ENCODE peak calls at places on chromosomes 12 and 14, in five cellular contexts. S, E, M, Z and G are unnamed samples.

GRCh38 chr14:20427231-20428009 is 8.5 kb downstream of the KLHL33 start:
- DNase-seq in Z (peak), S (peak), M (no peak), E (no peak), G (peak)

GRCh38 chr14:54782803-54783659 is 119.6 kb downstream of the GCH1 start:
- DNase-seq in M (peak), Z (no peak), E (no peak), S (no peak), G (peak)

GRCh38 chr12:47887529-47887928 is 17.3 kb downstream of the VDR start:
- DNase-seq in S (no peak), E (no peak), M (no peak), Z (no peak), G (no peak)

GRCh38 chr12:89073027-89073398 is 279.3 kb downstream of the DUSP6 start:
- DNase-seq in Z (no peak), E (peak), S (peak), M (no peak), G (no peak)

GRCh38 chr12:88298014-88298682 is 156.0 kb downstream of the TMTC3 start:
- DNase-seq in S (no peak), M (no peak), Z (no peak), E (no peak), G (no peak)

GRCh38 chr14:23306412-23307145 is at the start of gene BCL2L2:
- DNase-seq in M (peak), S (peak), Z (peak), E (peak), G (no peak)

GRCh38 chr12:68904351-68904982 is 28.5 kb downstream of the CPM start:
- DNase-seq in Z (no peak), E (no peak), S (no peak), M (no peak), G (no peak)

GRCh38 chr14:95218472-95219193 is 61.3 kb upstream of the DICER1 start:
- DNase-seq in S (no peak), M (no peak), Z (no peak), E (no peak), G (no peak)

GRCh38 chr12:116395381-116395780 is 117.9 kb upstream of the MED13L start:
- DNase-seq in M (no peak), E (no peak), S (peak), Z (no peak), G (no peak)

GRCh38 chr14:103207038-103207403 is 83.8 kb downstream of the TNFAIP2 start:
- DNase-seq in Z (no peak), E (no peak), S (peak), M (peak), G (no peak)

GRCh38 chr14:92940543-92940942 is 17.6 kb downstream of the CHGA start:
- DNase-seq in E (no peak), M (no peak), Z (no peak), S (no peak), G (no peak)

GRCh38 chr14:30005114-30005698 is 77.6 kb upstream of the PRKD1 start:
- DNase-seq in Z (peak), E (peak), M (no peak), S (peak), G (peak)

GRCh38 chr12:23493690-23494101 is 455.8 kb downstream of the SOX5 start:
- DNase-seq in S (no peak), Z (peak), M (no peak), E (no peak), G (no peak)

GRCh38 chr12:109695961-109696461 is 17.6 kb upstream of the FAM222A start:
- DNase-seq in S (no peak), E (no peak), M (no peak), Z (no peak), G (no peak)

GRCh38 chr12:82326905-82327503 is 31.2 kb downstream of the CCDC59 start:
- DNase-seq in S (peak), M (no peak), Z (peak), E (no peak), G (peak)

GRCh38 chr14:51651388-51652167 is at the start of gene FRMD6:
- DNase-seq in M (peak), E (peak), S (peak), Z (peak), G (peak)

GRCh38 chr14:81005540-81006228 is 50.3 kb downstream of the TSHR start:
- DNase-seq in E (no peak), S (peak), M (no peak), Z (no peak), G (no peak)

GRCh38 chr12:39610626-39611025 is 9.0 kb downstream of the ABCD2 start:
- DNase-seq in S (no peak), Z (no peak), E (no peak), M (no peak), G (no peak)

GRCh38 chr12:57547366-57548315 is 649 bp upstream of the DCTN2 start:
- DNase-seq in Z (no peak), E (no peak), S (no peak), M (no peak), G (no peak)

GRCh38 chr14:98952595-98953325 is 319.2 kb downstream of the BCL11B start:
- DNase-seq in Z (peak), S (peak), E (peak), M (no peak), G (no peak)

GRCh38 chr14:102229071-102229738 is 75.8 kb downstream of the MOK start:
- DNase-seq in M (no peak), E (no peak), S (no peak), Z (no peak), G (no peak)

GRCh38 chr12:20123465-20123864 is 244.9 kb upstream of the PDE3A start:
- DNase-seq in M (no peak), S (no peak), E (no peak), Z (no peak), G (no peak)

GRCh38 chr12:129304532-129304931 is 451.3 kb downstream of the GLT1D1 start:
- DNase-seq in M (peak), Z (no peak), E (no peak), S (no peak), G (no peak)

GRCh38 chr12:76890407-76891143 is 11.8 kb upstream of the CSRP2 start:
- DNase-seq in E (no peak), M (no peak), Z (no peak), S (no peak), G (no peak)

GRCh38 chr12:104604070-104604994 is 147.6 kb downstream of the CHST11 start:
- DNase-seq in M (peak), E (peak), Z (peak), S (peak), G (peak)

GRCh38 chr14:96423446-96424103 is 31.6 kb downstream of the AK7 start:
- DNase-seq in S (no peak), Z (no peak), M (no peak), E (no peak), G (no peak)
- H3K4me3 ChIP-seq in S (peak), Z (peak), M (peak), E (peak), G (no peak)

DNA sequence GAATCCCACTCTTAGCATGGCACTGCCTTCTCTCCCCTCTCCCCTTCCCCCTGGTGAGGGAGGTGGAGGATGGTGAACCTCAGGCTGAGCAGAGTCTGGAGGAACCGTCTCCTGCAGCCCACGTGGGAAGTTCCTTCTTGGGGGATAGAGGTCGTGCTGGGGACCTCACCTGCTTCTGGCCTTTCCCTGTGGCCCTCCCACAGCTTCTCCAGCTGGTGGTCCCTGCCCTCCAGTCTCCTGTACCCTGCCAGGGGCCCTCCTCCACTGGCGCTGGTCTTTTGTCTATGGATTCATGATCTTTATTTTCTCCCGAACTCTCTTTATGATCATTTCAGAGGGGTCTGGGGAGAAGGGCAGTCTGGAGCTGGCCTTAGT is 9.0 kb upstream of the MTA1 start:
- DNase-seq in Z (no peak), S (no peak), E (no peak), M (no peak), G (no peak)
- H3K4me3 ChIP-seq in Z (peak), S (no peak), E (peak), M (peak), G (no peak)

GRCh38 chr14:105051182-105052109 is 13.8 kb downstream of the GPR132 start:
- DNase-seq in M (peak), E (no peak), S (no peak), Z (no peak), G (no peak)

GRCh38 chr14:105052110-105052458 is 13.1 kb downstream of the GPR132 start:
- DNase-seq in S (no peak), M (no peak), E (no peak), Z (no peak), G (no peak)

GRCh38 chr14:105049753-105050550 is 15.3 kb downstream of the GPR132 start:
- DNase-seq in S (no peak), Z (no peak), M (peak), E (no peak), G (no peak)

GRCh38 chr14:105053421-105053820 is 11.8 kb downstream of the GPR132 start:
- DNase-seq in M (no peak), S (no peak), Z (no peak), E (no peak), G (no peak)

DNA sequence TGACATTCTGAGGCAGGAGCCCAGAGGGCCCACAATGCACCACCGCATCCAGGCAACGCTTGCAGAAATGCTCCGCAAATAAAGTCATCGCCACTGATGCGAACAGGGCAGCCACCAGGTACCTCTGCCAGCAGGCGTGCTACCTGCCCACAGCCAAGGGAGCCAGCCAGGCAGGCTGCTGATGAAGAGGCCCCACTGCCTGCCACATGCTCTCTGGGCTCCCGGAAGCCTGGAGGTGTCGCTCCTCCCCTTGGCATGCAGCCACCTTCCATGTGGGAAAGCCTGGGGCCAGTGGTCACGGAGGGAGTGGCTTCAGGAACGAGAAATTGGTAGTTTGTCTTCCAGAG is 14.7 kb downstream of the GPR132 start:
- DNase-seq in E (no peak), Z (peak), M (peak), S (peak), G (no peak)
- H3K4me3 ChIP-seq in E (no peak), Z (no peak), M (no peak), S (no peak), G (no peak)

DNA sequence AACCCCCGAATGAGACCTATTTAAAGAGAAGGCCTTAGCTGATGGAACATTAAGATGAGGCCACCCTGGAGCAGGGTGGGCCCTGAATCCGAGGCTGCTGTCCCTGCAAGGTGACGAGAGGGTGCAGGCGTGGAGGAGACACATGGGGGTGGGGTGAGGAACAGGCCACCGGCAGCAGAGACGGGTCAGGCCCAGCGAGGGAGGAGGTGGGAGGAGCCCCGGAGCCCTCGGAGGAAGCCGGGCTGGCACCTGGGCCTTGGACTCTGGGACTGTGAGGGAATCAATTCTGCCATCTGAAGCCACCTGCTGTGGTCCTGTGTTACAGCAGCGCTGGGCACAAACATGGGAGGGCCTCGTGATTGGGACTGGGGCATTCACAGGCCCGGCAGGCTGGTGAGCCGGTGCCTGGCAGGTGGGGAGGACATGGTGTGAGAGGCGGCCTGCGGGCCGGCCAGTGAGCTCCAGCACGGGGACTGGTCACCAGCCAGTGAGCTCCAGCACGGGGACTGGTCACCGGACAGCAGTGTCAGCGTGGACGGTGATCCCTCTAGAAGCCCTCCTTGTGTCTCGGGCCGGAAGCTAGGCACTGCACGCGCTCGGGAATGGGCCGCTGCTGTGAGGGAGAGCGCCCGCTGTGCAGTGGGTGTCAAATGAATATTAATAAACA is 46.7 kb downstream of the NOC4L start:
- DNase-seq in Z (no peak), E (no peak), M (no peak), S (no peak), G (no peak)
- H3K4me3 ChIP-seq in Z (no peak), E (no peak), M (peak), S (no peak), G (no peak)

DNA sequence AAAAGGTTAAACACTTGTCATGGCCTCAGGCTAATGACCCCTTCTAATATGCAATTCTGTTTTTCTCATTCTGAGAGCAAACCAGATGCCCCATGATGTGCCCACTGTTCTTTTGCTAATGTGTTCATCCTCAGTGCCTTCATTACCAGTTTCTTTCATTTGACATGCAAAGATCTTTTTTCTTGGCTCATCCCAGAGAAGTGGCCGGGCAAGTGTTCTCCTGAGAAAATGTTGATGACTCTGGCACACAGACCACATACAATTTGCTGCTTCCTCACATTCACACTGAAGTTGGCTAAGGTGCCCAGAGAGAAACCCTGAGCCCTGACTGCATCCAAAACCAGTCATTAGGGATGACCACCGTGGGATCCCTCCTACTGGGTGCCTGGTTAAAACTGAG is 833.3 kb downstream of the DIO2 start:
- DNase-seq in E (no peak), Z (no peak), M (no peak), S (no peak), G (no peak)
- H3K4me3 ChIP-seq in E (no peak), Z (no peak), M (no peak), S (no peak), G (no peak)

GRCh38 chr12:51242150-51242549 is 3.5 kb downstream of the DAZAP2 start:
- DNase-seq in M (no peak), Z (no peak), E (no peak), S (no peak), G (no peak)

GRCh38 chr12:51242896-51243295 is 4.3 kb downstream of the DAZAP2 start:
- DNase-seq in M (no peak), S (no peak), Z (no peak), E (no peak), G (no peak)

GRCh38 chr12:51240971-51241370 is 2.3 kb downstream of the DAZAP2 start:
- DNase-seq in Z (no peak), E (no peak), M (no peak), S (peak), G (no peak)

GRCh38 chr12:51238037-51238509 is 553 bp upstream of the DAZAP2 start:
- DNase-seq in E (no peak), M (no peak), Z (no peak), S (no peak), G (peak)

GRCh38 chr12:51238510-51239334 is at the start of gene DAZAP2:
- DNase-seq in E (peak), S (peak), Z (peak), M (peak), G (peak)
- H3K4me3 ChIP-seq in E (peak), S (peak), Z (peak), M (peak), G (peak)

DNA sequence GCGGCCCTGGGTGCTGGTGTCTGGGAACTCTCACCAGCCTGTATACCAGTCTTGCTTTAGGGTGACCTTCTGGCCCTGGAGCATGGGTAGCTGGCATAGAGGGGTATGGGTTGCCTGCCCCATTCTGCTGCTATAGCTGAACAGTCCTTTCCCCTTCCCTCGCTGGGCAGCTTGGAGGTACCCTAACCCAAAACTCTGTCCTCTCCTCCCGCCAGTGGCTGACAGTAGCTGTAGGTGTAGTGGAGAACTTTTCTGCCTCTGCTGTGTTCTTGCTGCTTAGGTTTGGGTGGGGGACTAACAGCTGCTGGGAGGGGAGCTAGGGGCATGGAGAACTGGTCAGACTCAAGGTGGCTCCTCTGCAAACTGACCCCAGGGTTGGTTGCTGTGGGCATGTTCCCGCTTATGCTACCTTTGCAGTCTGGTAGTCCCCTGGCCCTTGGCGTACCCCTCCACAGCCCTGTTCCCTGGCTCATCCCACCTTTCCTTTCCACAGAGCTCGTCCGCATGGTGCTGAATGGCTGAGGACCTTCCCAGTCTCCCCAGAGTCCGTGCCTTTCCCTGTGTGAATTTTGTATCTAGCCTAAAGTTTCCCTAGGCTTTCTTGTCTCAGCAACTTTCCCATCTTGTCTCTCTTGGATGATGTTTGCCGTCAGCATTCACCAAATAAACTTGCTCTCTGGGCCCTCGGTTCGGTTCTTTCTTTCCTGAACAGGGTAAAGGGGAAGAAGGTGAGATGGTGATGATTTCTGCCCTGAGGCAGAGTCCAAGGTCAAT is 2.9 kb downstream of the MYL6 start:
- DNase-seq in Z (no peak), E (no peak), S (peak), M (no peak), G (no peak)
- H3K4me3 ChIP-seq in Z (no peak), E (peak), S (peak), M (peak), G (peak)

GRCh38 chr12:13223941-13224340 is 27.4 kb downstream of the EMP1 start:
- DNase-seq in S (peak), M (no peak), Z (no peak), E (no peak), G (no peak)
- H3K4me3 ChIP-seq in S (no peak), M (no peak), Z (no peak), E (no peak), G (no peak)

DNA sequence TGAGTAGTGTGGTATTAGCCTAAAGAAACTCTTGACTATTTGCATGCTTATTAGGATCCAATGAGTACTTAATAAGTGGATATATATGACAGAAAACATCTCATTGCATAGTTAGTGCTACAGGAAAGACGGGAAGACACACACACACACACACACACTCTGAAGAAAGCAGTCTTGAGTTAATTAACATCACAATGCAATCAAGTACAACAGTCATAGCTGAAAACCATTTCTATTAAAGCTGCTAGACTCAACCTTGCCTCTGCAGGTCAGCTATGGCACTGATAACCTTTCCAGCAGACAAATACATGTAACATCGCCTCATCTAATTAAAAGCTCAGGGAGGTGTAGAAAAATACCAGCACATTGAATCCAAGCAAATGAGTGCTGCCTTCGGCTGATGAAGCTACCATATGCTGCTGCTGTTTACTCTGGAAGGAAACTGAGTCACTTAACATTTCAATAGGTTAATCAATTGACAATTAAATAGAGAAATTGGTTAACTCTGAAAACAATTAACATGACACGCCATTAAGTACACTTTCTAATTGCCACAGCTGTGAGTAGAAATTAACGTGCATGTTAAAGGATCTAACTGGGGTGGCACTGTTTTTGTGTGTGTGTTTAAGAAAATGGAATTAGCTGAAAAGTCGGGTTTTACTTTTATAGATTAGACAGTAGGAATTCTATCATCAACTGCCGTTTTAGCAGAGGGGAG is 93.2 kb upstream of the OTX2 start:
- DNase-seq in M (no peak), S (no peak), Z (no peak), E (no peak), G (no peak)
- H3K4me3 ChIP-seq in M (no peak), S (no peak), Z (no peak), E (no peak), G (no peak)